ENCODE peak calls at places on chromosomes 3 and 15, in five cellular contexts. S is H9, A is IMR-90, H is trophoblast cell, L is H1. C is an unnamed sample.

GRCh38 chr3:169661567-169662214 is 1.8 kb downstream of the MECOM start:
- DNase-seq in H (peak; percentile 54), L (peak; percentile 68), S (peak; percentile 56), A (peak; percentile 36), C (peak; percentile 55)

GRCh38 chr15:57281357-57281756 is 94.9 kb upstream of the CGNL1 start:
- DNase-seq in H (no peak), L (no peak), A (no peak), S (no peak), C (no peak)

GRCh38 chr3:128067481-128067880 is 15.2 kb downstream of the SEC61A1 start:
- DNase-seq in L (no peak), H (no peak), A (no peak), S (no peak), C (no peak)

GRCh38 chr3:170132335-170132734 is 49.2 kb downstream of the PHC3 start:
- DNase-seq in S (no peak), A (no peak), L (no peak), H (no peak), C (no peak)

GRCh38 chr3:29695201-29695904 is 414.5 kb downstream of the RBMS3 start:
- DNase-seq in H (peak; percentile 66), A (peak; percentile 86), S (no peak), L (no peak), C (no peak)

GRCh38 chr3:39415983-39416382 is 9.5 kb downstream of the RPSA start:
- DNase-seq in H (no peak), A (no peak), L (peak; percentile 57), S (no peak), C (no peak)

GRCh38 chr3:50627407-50628051 is 10.6 kb downstream of the MAPKAPK3 start:
- DNase-seq in L (no peak), A (peak; percentile 69), H (peak; percentile 44), S (peak; percentile 75), C (no peak)

GRCh38 chr3:2655229-2655701 is 454.9 kb downstream of the IL5RA start:
- DNase-seq in H (no peak), S (no peak), L (no peak), A (peak; percentile 18), C (no peak)

GRCh38 chr3:138786788-138787276 is 47.9 kb downstream of the PIK3CB start:
- DNase-seq in L (no peak), S (no peak), A (peak; percentile 50), H (peak; percentile 36), C (no peak)

GRCh38 chr15:41079717-41080116 is 36.4 kb downstream of the INO80 start:
- DNase-seq in L (no peak), S (no peak), H (no peak), A (no peak), C (no peak)

GRCh38 chr3:14429237-14429636 is 26.8 kb downstream of the SLC6A6 start:
- DNase-seq in H (no peak), S (no peak), L (no peak), A (peak; percentile 43), C (no peak)

GRCh38 chr3:161890147-161890625 is 393.6 kb downstream of the OTOL1 start:
- DNase-seq in S (no peak), L (no peak), H (no peak), A (peak; percentile 95), C (no peak)

GRCh38 chr3:148226246-148226645 is 471.5 kb upstream of the AGTR1 start:
- DNase-seq in A (no peak), L (no peak), S (no peak), H (peak; percentile 12), C (no peak)

GRCh38 chr3:127816783-127817182 is 5.5 kb downstream of the MGLL start:
- DNase-seq in H (peak; percentile 98), S (no peak), L (no peak), A (no peak), C (no peak)

GRCh38 chr15:70318594-70318993 is 220.9 kb upstream of the TLE3 start:
- DNase-seq in H (no peak), A (no peak), S (no peak), L (no peak), C (no peak)

GRCh38 chr3:111882799-111883198 is 23.7 kb downstream of the PHLDB2 start:
- DNase-seq in L (no peak), A (no peak), H (no peak), S (no peak), C (no peak)

GRCh38 chr3:50687916-50688315 is 13.2 kb downstream of the DOCK3 start:
- DNase-seq in S (no peak), L (no peak), H (no peak), A (no peak), C (no peak)

GRCh38 chr15:85925649-85926237 is 131.0 kb upstream of the KLHL25 start:
- DNase-seq in S (no peak), L (no peak), A (no peak), H (no peak), C (no peak)

GRCh38 chr15:100711479-100712130 is 109.2 kb downstream of the ASB7 start:
- DNase-seq in A (peak; percentile 22), S (no peak), H (no peak), L (no peak), C (no peak)

GRCh38 chr3:133820889-133821675 is 15.5 kb downstream of the SRPRB start:
- DNase-seq in S (no peak), H (no peak), A (no peak), L (no peak), C (no peak)

GRCh38 chr15:49832421-49832980 is 211.7 kb downstream of the DTWD1 start:
- DNase-seq in H (peak; percentile 63), A (no peak), S (peak; percentile 76), L (peak; percentile 48), C (no peak)

GRCh38 chr3:46632792-46633191 is 20.5 kb downstream of the FAM240A start:
- DNase-seq in A (peak; percentile 44), L (peak; percentile 42), S (no peak), H (no peak), C (no peak)

GRCh38 chr3:54600441-54601204 is 327.2 kb downstream of the LRTM1 start:
- DNase-seq in H (no peak), L (peak; percentile 39), S (no peak), A (no peak), C (no peak)

GRCh38 chr3:35832140-35832571 is 192.8 kb downstream of the ARPP21 start:
- DNase-seq in L (no peak), H (peak; percentile 5), A (no peak), S (no peak), C (no peak)

GRCh38 chr15:27238209-27238608 is 267.2 kb downstream of the GABRG3 start:
- DNase-seq in A (no peak), L (peak; percentile 83), S (peak; percentile 71), H (no peak), C (no peak)

GRCh38 chr15:43346305-43346704 is 15.9 kb upstream of the LCMT2 start:
- DNase-seq in L (no peak), S (no peak), H (no peak), A (no peak), C (no peak)

GRCh38 chr15:58510715-58511465 is 79.1 kb downstream of the LIPC start:
- DNase-seq in H (peak; percentile 61), S (no peak), L (no peak), A (peak; percentile 51), C (no peak)

GRCh38 chr3:127467386-127467785 is 123.1 kb downstream of the TPRA1 start:
- DNase-seq in A (no peak), S (peak; percentile 61), H (no peak), L (peak; percentile 56), C (no peak)

GRCh38 chr3:71874618-71875017 is 89.7 kb upstream of the PROK2 start:
- DNase-seq in S (no peak), L (no peak), H (no peak), A (no peak), C (no peak)

DNA sequence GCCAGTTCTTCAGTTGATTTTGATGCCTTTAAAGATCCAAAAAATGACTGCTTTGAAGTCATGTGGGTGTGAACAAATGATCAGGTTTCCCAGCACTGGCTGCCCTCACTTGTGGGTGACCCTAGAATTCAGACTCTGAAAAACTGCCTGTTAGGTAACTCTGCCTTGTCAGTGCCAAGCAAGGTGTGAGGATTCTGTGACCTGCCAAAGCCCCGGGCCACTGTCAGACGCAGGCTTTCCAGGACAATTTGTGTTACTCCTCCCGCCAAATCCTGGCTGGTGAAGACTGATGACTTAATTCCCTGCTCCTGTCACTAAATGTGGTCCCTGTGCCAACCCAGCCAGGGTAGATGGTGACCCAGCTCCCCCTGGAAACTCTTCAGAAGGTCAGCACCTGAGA is 99.2 kb upstream of the PSMD6 start:
- DNase-seq in H (no peak), S (no peak), A (no peak), L (no peak), C (no peak)
- H4K8ac ChIP-seq in H (no peak overlapping the region), S (no peak overlapping the region), A (no peak overlapping the region), L (no peak overlapping the region), C (no peak overlapping the region)

GRCh38 chr3:16943857-16944256 is 59.1 kb downstream of the PLCL2 start:
- DNase-seq in A (no peak), L (no peak), H (no peak), S (no peak), C (no peak)
- H4K8ac ChIP-seq in A (no peak overlapping the region), L (no peak overlapping the region), H (no peak overlapping the region), S (no peak overlapping the region), C (no peak overlapping the region)

GRCh38 chr15:69042531-69042930 is 28.0 kb downstream of the NOX5 start:
- DNase-seq in S (no peak), A (no peak), H (no peak), L (no peak), C (no peak)

GRCh38 chr15:69049976-69050375 is 35.5 kb downstream of the NOX5 start:
- DNase-seq in H (no peak), L (no peak), A (no peak), S (no peak), C (no peak)

GRCh38 chr15:69046781-69047180 is 32.3 kb downstream of the NOX5 start:
- DNase-seq in S (no peak), L (no peak), A (no peak), H (no peak), C (no peak)

GRCh38 chr15:69044899-69045298 is 30.4 kb downstream of the NOX5 start:
- DNase-seq in A (peak; percentile 69), S (no peak), L (peak; percentile 38), H (peak; percentile 95), C (no peak)

GRCh38 chr15:69045810-69046209 is 31.3 kb downstream of the NOX5 start:
- DNase-seq in L (no peak), A (peak; percentile 37), S (no peak), H (peak; percentile 72), C (no peak)
- H4K8ac ChIP-seq in L (no peak overlapping the region), A (no peak overlapping the region), S (no peak overlapping the region), H (no peak overlapping the region), C (peak overlapping the region; percentile 5)

DNA sequence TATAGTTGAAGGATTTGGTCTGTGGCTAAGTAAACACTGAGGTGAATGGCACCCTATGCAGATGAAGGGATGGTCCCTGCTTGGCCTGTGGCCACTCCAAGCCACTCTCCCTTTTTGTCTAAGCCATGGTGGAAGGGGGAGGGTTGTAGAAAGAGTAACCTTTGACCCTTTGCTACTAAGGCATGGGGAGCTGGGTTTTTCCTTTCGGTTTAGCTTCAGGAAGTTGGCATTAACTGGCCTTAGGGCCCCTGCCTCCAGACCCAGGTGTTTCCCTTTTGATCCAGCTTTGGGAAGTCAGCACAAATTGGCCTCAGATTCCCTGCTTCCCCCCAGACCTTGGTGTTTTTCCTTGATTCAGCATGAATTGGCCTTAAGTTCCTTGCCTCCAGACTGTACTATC is 49.5 kb downstream of the EFCAB12 start:
- DNase-seq in A (no peak), L (no peak), H (no peak), S (no peak), C (no peak)
- H4K8ac ChIP-seq in A (no peak overlapping the region), L (no peak overlapping the region), H (no peak overlapping the region), S (no peak overlapping the region), C (no peak overlapping the region)

C was measured in neuronal stem cell.